ENCODE peak calls at places on chromosome 21, in eight cellular contexts. Z, A, G, U, C, W, O and R are unnamed samples.

GRCh38 chr21:14259669-14260458 is 43.9 kb downstream of the RBM11 start:
- DNase-seq in Z (no peak), A (no peak), G (peak), U (peak), C (no peak), W (no peak), O (no peak), R (peak)

GRCh38 chr21:36471254-36471723 is 8.6 kb downstream of the CLDN14 start:
- DNase-seq in Z (no peak), A (no peak), G (peak), U (no peak), C (no peak), W (peak), O (no peak), R (peak)

GRCh38 chr21:29114765-29115164 is 15.7 kb upstream of the MAP3K7CL start:
- DNase-seq in Z (no peak), A (no peak), G (peak), U (no peak), C (no peak), W (no peak), O (no peak), R (peak)

GRCh38 chr21:44366586-44367211 is 13.3 kb downstream of the TRPM2 start:
- DNase-seq in Z (no peak), A (no peak), G (no peak), U (no peak), C (no peak), W (no peak), O (no peak), R (no peak)

GRCh38 chr21:17784604-17785402 is 34.4 kb downstream of the C21orf91 start:
- DNase-seq in Z (no peak), A (no peak), G (no peak), U (no peak), C (no peak), W (peak), O (no peak), R (no peak)

GRCh38 chr21:45295576-45296365 is 8.1 kb upstream of the POFUT2 start:
- DNase-seq in Z (no peak), A (peak), G (peak), U (peak), C (peak), W (no peak), O (peak), R (no peak)

GRCh38 chr21:14995695-14996490 is 68.9 kb downstream of the NRIP1 start:
- DNase-seq in Z (no peak), A (no peak), G (peak), U (no peak), C (no peak), W (no peak), O (no peak), R (peak)

GRCh38 chr21:45162809-45163208 is 88.4 kb downstream of the ADARB1 start:
- DNase-seq in Z (no peak), A (no peak), G (no peak), U (no peak), C (no peak), W (no peak), O (no peak), R (no peak)

GRCh38 chr21:45016031-45016430 is 58.3 kb upstream of the ADARB1 start:
- DNase-seq in Z (no peak), A (no peak), G (no peak), U (no peak), C (no peak), W (no peak), O (no peak), R (no peak)

GRCh38 chr21:39004776-39005605 is 178.3 kb downstream of the PSMG1 start:
- DNase-seq in Z (no peak), A (no peak), G (peak), U (no peak), C (peak), W (no peak), O (peak), R (no peak)

GRCh38 chr21:44871576-44872265 is 1.8 kb downstream of the PTTG1IP start:
- DNase-seq in Z (peak), A (no peak), G (peak), U (no peak), C (peak), W (no peak), O (peak), R (peak)

GRCh38 chr21:35511298-35512162 is 462.4 kb upstream of the RUNX1 start:
- DNase-seq in Z (no peak), A (no peak), G (peak), U (no peak), C (no peak), W (no peak), O (no peak), R (peak)

GRCh38 chr21:43824883-43825609 is 35.7 kb downstream of the RRP1 start:
- DNase-seq in Z (no peak), A (no peak), G (no peak), U (no peak), C (no peak), W (no peak), O (no peak), R (no peak)

GRCh38 chr21:20971296-20971921 is 26.8 kb upstream of the NCAM2 start:
- DNase-seq in Z (peak), A (peak), G (peak), U (peak), C (no peak), W (no peak), O (no peak), R (peak)

GRCh38 chr21:43868461-43868860 is 3.4 kb downstream of the AGPAT3 start:
- DNase-seq in Z (no peak), A (no peak), G (no peak), U (no peak), C (peak), W (no peak), O (no peak), R (no peak)

GRCh38 chr21:36205962-36206361 is 49.3 kb downstream of the DOP1B start:
- DNase-seq in Z (no peak), A (no peak), G (no peak), U (no peak), C (no peak), W (no peak), O (no peak), R (no peak)

GRCh38 chr21:39612233-39613028 is at the start of gene B3GALT5:
- DNase-seq in Z (no peak), A (peak), G (peak), U (peak), C (no peak), W (no peak), O (no peak), R (no peak)

GRCh38 chr21:35646606-35647005 is 413.7 kb downstream of the SETD4 start:
- DNase-seq in Z (no peak), A (no peak), G (no peak), U (no peak), C (no peak), W (no peak), O (no peak), R (no peak)

GRCh38 chr21:40254540-40255455 is 387.6 kb downstream of the PCP4 start:
- DNase-seq in Z (no peak), A (no peak), G (no peak), U (no peak), C (no peak), W (no peak), O (no peak), R (peak)

GRCh38 chr21:17602874-17603273 is 9.8 kb downstream of the BTG3 start:
- DNase-seq in Z (no peak), A (no peak), G (peak), U (no peak), C (no peak), W (no peak), O (no peak), R (peak)

GRCh38 chr21:36369064-36369685 is 16.0 kb upstream of the CHAF1B start:
- DNase-seq in Z (no peak), A (no peak), G (no peak), U (no peak), C (no peak), W (peak), O (no peak), R (no peak)

GRCh38 chr21:38817371-38818335 is 11.9 kb downstream of the ETS2 start:
- DNase-seq in Z (no peak), A (no peak), G (peak), U (no peak), C (no peak), W (no peak), O (no peak), R (peak)

GRCh38 chr21:28932717-28933116 is 60.0 kb downstream of the LTN1 start:
- DNase-seq in Z (no peak), A (no peak), G (no peak), U (no peak), C (no peak), W (no peak), O (no peak), R (no peak)

GRCh38 chr21:26365849-26366248 is 195.3 kb upstream of the APP start:
- DNase-seq in Z (no peak), A (no peak), G (no peak), U (no peak), C (no peak), W (no peak), O (no peak), R (no peak)

GRCh38 chr21:44520326-44521300 is 19.4 kb downstream of the KRTAP10-1 start:
- DNase-seq in Z (no peak), A (no peak), G (peak), U (no peak), C (no peak), W (no peak), O (no peak), R (no peak)

GRCh38 chr21:21045538-21045937 is 47.3 kb downstream of the NCAM2 start:
- DNase-seq in Z (no peak), A (no peak), G (peak), U (no peak), C (no peak), W (no peak), O (no peak), R (no peak)

GRCh38 chr21:45478115-45478801 is 64.0 kb downstream of the SLC19A1 start:
- DNase-seq in Z (peak), A (peak), G (peak), U (peak), C (peak), W (no peak), O (peak), R (peak)

GRCh38 chr21:44965251-44966022 is 25.6 kb downstream of the SLX9 start:
- DNase-seq in Z (no peak), A (no peak), G (peak), U (no peak), C (no peak), W (no peak), O (no peak), R (no peak)

GRCh38 chr21:38249879-38250278 is 6.9 kb upstream of the KCNJ15 start:
- DNase-seq in Z (no peak), A (no peak), G (no peak), U (no peak), C (no peak), W (no peak), O (no peak), R (no peak)

GRCh38 chr21:37658994-37659458 is 257.2 kb downstream of the KCNJ6 start:
- DNase-seq in Z (peak), A (no peak), G (peak), U (no peak), C (no peak), W (no peak), O (peak), R (peak)

GRCh38 chr21:29436143-29436542 is 137.4 kb downstream of the BACH1 start:
- DNase-seq in Z (no peak), A (no peak), G (no peak), U (no peak), C (no peak), W (no peak), O (no peak), R (no peak)

GRCh38 chr21:40706161-40706560 is 140.8 kb downstream of the DSCAM start:
- DNase-seq in Z (no peak), A (no peak), G (no peak), U (no peak), C (no peak), W (no peak), O (no peak), R (no peak)

GRCh38 chr21:45977396-45977795 is 4.2 kb upstream of the COL6A1 start:
- DNase-seq in Z (no peak), A (peak), G (no peak), U (no peak), C (peak), W (no peak), O (no peak), R (no peak)

GRCh38 chr21:18041012-18041411 is 203.6 kb upstream of the CHODL start:
- DNase-seq in Z (peak), A (peak), G (peak), U (peak), C (no peak), W (no peak), O (no peak), R (peak)

DNA sequence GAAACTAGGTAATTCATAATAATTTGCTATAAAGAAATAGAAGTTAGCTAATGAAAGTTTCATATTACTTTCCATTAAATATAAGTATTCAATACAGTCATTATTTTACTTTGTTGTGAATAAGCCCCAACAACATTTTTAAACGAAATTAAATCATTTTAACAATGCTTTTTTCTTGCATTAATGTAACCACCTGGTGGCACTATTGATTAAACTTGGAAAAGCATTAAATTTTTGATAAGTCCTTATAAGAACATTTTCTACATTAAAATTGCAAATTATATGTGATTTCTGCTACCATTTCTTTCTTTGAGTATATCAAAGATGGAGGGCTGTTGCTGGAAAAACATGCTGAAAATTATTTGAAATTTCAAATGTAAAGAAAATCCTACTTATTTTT is 918.8 kb upstream of the TMPRSS15 start:
- DNase-seq in Z (no peak), A (no peak), G (peak), U (no peak), C (no peak), W (no peak), O (no peak), R (peak)
- TF ChIP-seq CTCF in Z (no peak), A (no peak), G (peak), U (no peak), C (peak), W (peak), O (no peak), R (peak)

GRCh38 chr21:25283720-25284119 is 323.6 kb downstream of the MRPL39 start:
- DNase-seq in Z (no peak), A (peak), G (peak), U (peak), C (no peak), W (no peak), O (no peak), R (peak)
- TF ChIP-seq CTCF in Z (no peak), A (peak), G (peak), U (peak), C (peak), W (peak), O (no peak), R (peak)

GRCh38 chr21:33162436-33162921 is 67.3 kb upstream of the IFNAR2 start:
- DNase-seq in Z (no peak), A (no peak), G (no peak), U (no peak), C (no peak), W (no peak), O (no peak), R (no peak)

GRCh38 chr21:33155457-33155856 is 74.3 kb upstream of the IFNAR2 start:
- DNase-seq in Z (no peak), A (no peak), G (no peak), U (no peak), C (no peak), W (no peak), O (no peak), R (no peak)

GRCh38 chr21:33155005-33155404 is 74.7 kb upstream of the IFNAR2 start:
- DNase-seq in Z (no peak), A (no peak), G (no peak), U (no peak), C (no peak), W (no peak), O (no peak), R (no peak)

GRCh38 chr21:33157303-33157702 is 72.4 kb upstream of the IFNAR2 start:
- DNase-seq in Z (no peak), A (no peak), G (peak), U (peak), C (no peak), W (no peak), O (no peak), R (no peak)

GRCh38 chr21:33158654-33159053 is 71.1 kb upstream of the IFNAR2 start:
- DNase-seq in Z (no peak), A (no peak), G (no peak), U (no peak), C (no peak), W (no peak), O (no peak), R (no peak)
- TF ChIP-seq CTCF in Z (no peak), A (no peak), G (no peak), U (no peak), C (no peak), W (no peak), O (no peak), R (no peak)

GRCh38 chr21:41900401-41900800 is 21.3 kb upstream of the PRDM15 start:
- DNase-seq in Z (no peak), A (no peak), G (no peak), U (no peak), C (no peak), W (no peak), O (no peak), R (no peak)
- TF ChIP-seq CTCF in Z (no peak), A (no peak), G (no peak), U (no peak), C (no peak), W (no peak), O (no peak), R (no peak)

GRCh38 chr21:33308586-33309490 is 15.9 kb upstream of the IFNAR1 start:
- DNase-seq in Z (no peak), A (no peak), G (peak), U (no peak), C (no peak), W (peak), O (peak), R (no peak)
- TF ChIP-seq CTCF in Z (no peak), A (no peak), G (peak), U (no peak), C (no peak), W (peak), O (no peak), R (no peak)

GRCh38 chr21:31509108-31510017 is 150.1 kb upstream of the SOD1 start:
- DNase-seq in Z (no peak), A (peak), G (peak), U (peak), C (no peak), W (peak), O (no peak), R (peak)
- TF ChIP-seq CTCF in Z (no peak), A (no peak), G (peak), U (no peak), C (no peak), W (peak), O (no peak), R (peak)